ENCODE peak calls at places on chromosome 5, in six cellular contexts. F is lower leg skin, B is testis, S is A549, W is prostate gland, Y is uterus. P is an unnamed sample.

GRCh38 chr5:135842737-135843136 is 8.3 kb downstream of the SLC25A48 start:
- DNase-seq in F (peak), B (no peak), S (no peak), W (no peak), Y (no peak), P (no peak)

GRCh38 chr5:172559004-172559932 is 81.8 kb upstream of the NEURL1B start:
- DNase-seq in F (no peak), B (peak), S (no peak), W (peak), Y (peak), P (no peak)

GRCh38 chr5:36273809-36274526 is 27.7 kb downstream of the RANBP3L start:
- DNase-seq in F (no peak), B (no peak), S (no peak), W (no peak), Y (no peak), P (no peak)

GRCh38 chr5:131382407-131383395 is 118.8 kb downstream of the CDC42SE2 start:
- DNase-seq in F (no peak), B (no peak), S (peak), W (no peak), Y (no peak), P (peak)

GRCh38 chr5:88884435-88884877 is 1.5 kb upstream of the MEF2C start:
- DNase-seq in F (no peak), B (no peak), S (no peak), W (no peak), Y (no peak), P (no peak)

GRCh38 chr5:73450672-73451217 is 2.2 kb upstream of the FOXD1 start:
- DNase-seq in F (no peak), B (no peak), S (peak), W (no peak), Y (no peak), P (no peak)

GRCh38 chr5:158695595-158696330 is 404.0 kb downstream of the EBF1 start:
- DNase-seq in F (peak), B (peak), S (peak), W (peak), Y (peak), P (peak)

GRCh38 chr5:159017787-159018186 is 81.9 kb downstream of the EBF1 start:
- DNase-seq in F (no peak), B (peak), S (peak), W (no peak), Y (peak), P (no peak)

GRCh38 chr5:139162448-139162847 is 35.7 kb downstream of the SIL1 start:
- DNase-seq in F (no peak), B (no peak), S (no peak), W (no peak), Y (no peak), P (no peak)

GRCh38 chr5:168647083-168647482 is 67.9 kb upstream of the PANK3 start:
- DNase-seq in F (peak), B (no peak), S (peak), W (no peak), Y (no peak), P (no peak)

GRCh38 chr5:21680196-21680595 is 1172.9 kb downstream of the CDH12 start:
- DNase-seq in F (no peak), B (no peak), S (peak), W (no peak), Y (no peak), P (no peak)

GRCh38 chr5:138757061-138757776 is 4.0 kb downstream of the CTNNA1 start:
- DNase-seq in F (no peak), B (no peak), S (no peak), W (no peak), Y (no peak), P (no peak)

GRCh38 chr5:67998709-67999251 is 216.8 kb upstream of the PIK3R1 start:
- DNase-seq in F (peak), B (peak), S (peak), W (peak), Y (peak), P (no peak)

GRCh38 chr5:13659391-13659790 is 285.1 kb downstream of the DNAH5 start:
- DNase-seq in F (no peak), B (no peak), S (no peak), W (no peak), Y (no peak), P (no peak)

GRCh38 chr5:55234171-55234700 is 828 bp upstream of the CCNO start:
- DNase-seq in F (no peak), B (peak), S (peak), W (no peak), Y (no peak), P (no peak)

GRCh38 chr5:108637110-108637509 is 110.6 kb upstream of the FER start:
- DNase-seq in F (no peak), B (no peak), S (no peak), W (no peak), Y (no peak), P (no peak)

GRCh38 chr5:38831909-38832308 is 13.9 kb upstream of the OSMR start:
- DNase-seq in F (no peak), B (no peak), S (peak), W (no peak), Y (no peak), P (peak)

GRCh38 chr5:95591490-95591901 is 28.4 kb upstream of the GPR150 start:
- DNase-seq in F (no peak), B (no peak), S (peak), W (no peak), Y (no peak), P (peak)

GRCh38 chr5:168765220-168766037 is 186.3 kb upstream of the PANK3 start:
- DNase-seq in F (no peak), B (no peak), S (no peak), W (no peak), Y (peak), P (no peak)

GRCh38 chr5:95892784-95893354 is 68.8 kb downstream of the ELL2 start:
- DNase-seq in F (no peak), B (peak), S (peak), W (no peak), Y (no peak), P (peak)

GRCh38 chr5:89211836-89212235 is 328.9 kb upstream of the MEF2C start:
- DNase-seq in F (no peak), B (no peak), S (no peak), W (no peak), Y (no peak), P (no peak)

GRCh38 chr5:132767150-132767549 is 9.9 kb downstream of the SEPTIN8 start:
- DNase-seq in F (peak), B (no peak), S (no peak), W (no peak), Y (no peak), P (no peak)

GRCh38 chr5:176979669-176980068 is 26.9 kb downstream of the UIMC1 start:
- DNase-seq in F (no peak), B (no peak), S (no peak), W (no peak), Y (no peak), P (no peak)

GRCh38 chr5:134466241-134467069 is 54.8 kb upstream of the CDKN2AIPNL start:
- DNase-seq in F (peak), B (peak), S (peak), W (peak), Y (peak), P (peak)

GRCh38 chr5:172133359-172134029 is 54.5 kb downstream of the STK10 start:
- DNase-seq in F (no peak), B (no peak), S (no peak), W (no peak), Y (no peak), P (no peak)

GRCh38 chr5:139733698-139734491 is 61.7 kb upstream of the PSD2 start:
- DNase-seq in F (no peak), B (peak), S (no peak), W (no peak), Y (no peak), P (peak)

GRCh38 chr5:144313147-144313726 is 142.6 kb downstream of the KCTD16 start:
- DNase-seq in F (no peak), B (no peak), S (no peak), W (no peak), Y (no peak), P (no peak)

GRCh38 chr5:12384005-12384404 is 479.8 kb upstream of the CTNND2 start:
- DNase-seq in F (no peak), B (no peak), S (no peak), W (no peak), Y (no peak), P (no peak)

GRCh38 chr5:178223828-178224335 is 8.7 kb downstream of the PHYKPL start:
- DNase-seq in F (no peak), B (no peak), S (no peak), W (no peak), Y (no peak), P (no peak)

GRCh38 chr5:178227138-178227659 is 5.4 kb downstream of the PHYKPL start:
- DNase-seq in F (no peak), B (no peak), S (no peak), W (no peak), Y (no peak), P (no peak)

GRCh38 chr5:178223196-178223773 is 9.3 kb downstream of the PHYKPL start:
- DNase-seq in F (no peak), B (no peak), S (no peak), W (no peak), Y (no peak), P (no peak)

GRCh38 chr5:178224403-178224802 is 8.2 kb downstream of the PHYKPL start:
- DNase-seq in F (no peak), B (no peak), S (no peak), W (no peak), Y (no peak), P (no peak)

GRCh38 chr5:178225174-178225573 is 7.4 kb downstream of the PHYKPL start:
- DNase-seq in F (no peak), B (no peak), S (no peak), W (no peak), Y (no peak), P (no peak)
- TF ChIP-seq POLR2A in F (no peak), B (no peak), S (no peak), W (no peak), Y (no peak), P (no peak)

DNA sequence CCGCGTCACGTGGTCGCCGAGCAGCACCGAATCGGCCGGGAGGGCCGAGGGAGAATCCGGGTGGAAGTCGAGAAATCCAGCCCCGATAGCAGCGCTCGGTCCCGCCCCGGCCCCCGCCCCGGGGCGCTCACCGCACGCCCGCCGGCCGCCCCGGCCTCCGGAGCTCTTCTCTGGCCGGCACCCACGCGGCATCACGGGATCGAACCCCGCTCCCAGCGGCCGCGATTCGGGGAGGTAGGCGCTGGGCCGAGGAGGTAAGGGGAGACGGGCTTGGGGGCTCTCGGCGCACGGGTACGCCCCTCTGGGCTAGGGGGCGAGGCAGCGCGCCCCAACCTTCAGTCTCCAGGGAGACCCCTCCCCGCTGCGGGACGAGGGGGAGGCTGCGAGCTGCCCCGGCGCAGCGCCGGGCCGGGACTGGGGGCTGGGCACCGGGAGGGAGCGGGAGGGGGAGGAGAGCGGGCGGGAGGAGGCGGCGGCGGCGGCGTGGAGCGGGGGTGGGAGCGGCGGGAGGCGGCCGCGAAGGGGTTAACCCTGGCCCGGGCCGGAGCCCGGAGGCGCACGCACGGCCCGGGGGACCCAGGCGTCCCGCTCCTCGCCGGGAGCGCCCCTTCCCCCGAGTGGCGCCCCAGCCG is 22.0 kb upstream of the NDST1 start:
- DNase-seq in F (peak), B (peak), S (peak), W (peak), Y (peak), P (no peak)
- TF ChIP-seq POLR2A in F (no peak), B (no peak), S (peak), W (peak), Y (peak), P (no peak)

GRCh38 chr5:90558344-90559192 is at the start of gene ADGRV1:
- DNase-seq in F (no peak), B (peak), S (peak), W (peak), Y (peak), P (peak)
- TF ChIP-seq POLR2A in F (no peak), B (no peak), S (no peak), W (no peak), Y (no peak), P (no peak)

DNA sequence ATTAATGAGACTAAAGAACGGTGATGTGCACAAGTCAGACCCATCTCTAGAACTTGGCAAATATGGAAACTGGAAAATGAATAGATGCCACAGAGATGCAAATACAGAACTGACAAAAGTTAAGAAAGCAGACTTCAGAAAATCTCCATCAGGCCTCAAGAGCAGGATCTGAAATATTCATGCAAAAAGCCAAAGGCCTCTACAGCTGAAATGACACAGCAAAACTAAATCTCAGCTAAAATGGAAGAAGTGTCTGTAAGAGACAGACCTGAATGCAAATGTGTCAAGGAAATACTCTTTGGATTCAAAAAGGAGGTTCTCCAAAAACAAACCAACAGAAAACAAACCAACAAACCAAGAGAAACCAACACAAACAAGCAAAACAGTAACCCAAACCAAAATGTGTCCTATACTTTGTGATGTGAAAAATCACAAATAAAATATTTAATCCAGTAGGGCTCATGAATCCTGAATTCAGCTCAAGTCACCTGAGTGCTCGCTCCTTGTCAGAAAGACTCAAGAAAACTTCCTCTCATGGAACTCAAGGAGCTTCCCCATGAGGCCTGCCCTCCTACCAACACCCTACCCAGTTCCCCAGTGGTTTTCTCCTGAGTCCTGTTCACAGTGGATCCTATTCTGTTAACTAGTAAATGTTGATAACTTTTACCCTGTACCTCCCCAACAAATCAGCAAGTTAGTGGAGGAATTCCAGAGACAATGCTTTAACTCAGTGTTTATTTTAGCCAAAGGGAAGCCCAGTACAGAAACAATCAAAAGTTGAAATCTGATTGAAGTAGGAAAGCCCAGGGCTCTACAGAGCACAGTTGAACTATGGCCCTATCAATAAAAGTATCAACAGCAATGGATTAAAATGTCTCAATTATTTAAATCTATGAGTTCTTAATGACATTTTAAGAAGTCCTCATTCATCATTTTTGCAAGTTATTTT is 14.6 kb downstream of the MRPS27 start:
- DNase-seq in F (no peak), B (no peak), S (no peak), W (no peak), Y (no peak), P (peak)
- TF ChIP-seq POLR2A in F (no peak), B (no peak), S (no peak), W (no peak), Y (no peak), P (no peak)